ENCODE peak calls at places on chromosomes 1 and 21, in four cellular contexts. One of them, this sample, is unnamed.

GRCh38 chr1:112507896-112508241 is 896 bp upstream of the WNT2B start:
- DNase-seq in activated CD4-positive, alpha-beta T cell treated with anti-CD3 and anti-CD28 coated beads, Interleukin-2, amount 10 ng/mL, durations not matched to agents 7 days and 5 days: peak
- DNase-seq in left colon: no peak
- DNase-seq in G401: no peak
- DNase-seq in this sample: no peak

GRCh38 chr1:99149952-99150351 is 114.3 kb upstream of the PLPPR4 start:
- DNase-seq in activated CD4-positive, alpha-beta T cell treated with anti-CD3 and anti-CD28 coated beads, Interleukin-2, amount 10 ng/mL, durations not matched to agents 7 days and 5 days: no peak
- DNase-seq in G401: no peak
- DNase-seq in left colon: no peak
- DNase-seq in this sample: no peak

GRCh38 chr1:8660455-8660854 is 157.0 kb downstream of the RERE start:
- DNase-seq in left colon: no peak
- DNase-seq in activated CD4-positive, alpha-beta T cell treated with anti-CD3 and anti-CD28 coated beads, Interleukin-2, amount 10 ng/mL, durations not matched to agents 7 days and 5 days: no peak
- DNase-seq in G401: peak
- DNase-seq in this sample: peak

GRCh38 chr1:3727042-3727824 is 25.0 kb upstream of the CCDC27 start:
- DNase-seq in G401: no peak
- DNase-seq in left colon: no peak
- DNase-seq in activated CD4-positive, alpha-beta T cell treated with anti-CD3 and anti-CD28 coated beads, Interleukin-2, amount 10 ng/mL, durations not matched to agents 7 days and 5 days: peak
- DNase-seq in this sample: no peak

GRCh38 chr1:203216274-203217138 is 13.0 kb downstream of the CHIT1 start:
- DNase-seq in left colon: no peak
- DNase-seq in activated CD4-positive, alpha-beta T cell treated with anti-CD3 and anti-CD28 coated beads, Interleukin-2, amount 10 ng/mL, durations not matched to agents 7 days and 5 days: peak
- DNase-seq in G401: peak
- DNase-seq in this sample: peak

GRCh38 chr1:66729130-66729922 is 22.9 kb upstream of the DYNLT5 start:
- DNase-seq in left colon: no peak
- DNase-seq in G401: no peak
- DNase-seq in activated CD4-positive, alpha-beta T cell treated with anti-CD3 and anti-CD28 coated beads, Interleukin-2, amount 10 ng/mL, durations not matched to agents 7 days and 5 days: peak
- DNase-seq in this sample: peak

GRCh38 chr1:23931481-23931880 is 18.3 kb upstream of the CNR2 start:
- DNase-seq in left colon: no peak
- DNase-seq in G401: no peak
- DNase-seq in activated CD4-positive, alpha-beta T cell treated with anti-CD3 and anti-CD28 coated beads, Interleukin-2, amount 10 ng/mL, durations not matched to agents 7 days and 5 days: no peak
- DNase-seq in this sample: no peak

GRCh38 chr1:19452221-19452663 is 33.1 kb downstream of the CAPZB start:
- DNase-seq in left colon: no peak
- DNase-seq in activated CD4-positive, alpha-beta T cell treated with anti-CD3 and anti-CD28 coated beads, Interleukin-2, amount 10 ng/mL, durations not matched to agents 7 days and 5 days: no peak
- DNase-seq in G401: no peak
- DNase-seq in this sample: no peak

GRCh38 chr1:117388328-117388727 is 21.1 kb downstream of the MAN1A2 start:
- DNase-seq in G401: no peak
- DNase-seq in left colon: no peak
- DNase-seq in activated CD4-positive, alpha-beta T cell treated with anti-CD3 and anti-CD28 coated beads, Interleukin-2, amount 10 ng/mL, durations not matched to agents 7 days and 5 days: no peak
- DNase-seq in this sample: no peak

GRCh38 chr21:21174676-21175075 is 176.5 kb downstream of the NCAM2 start:
- DNase-seq in G401: no peak
- DNase-seq in activated CD4-positive, alpha-beta T cell treated with anti-CD3 and anti-CD28 coated beads, Interleukin-2, amount 10 ng/mL, durations not matched to agents 7 days and 5 days: no peak
- DNase-seq in left colon: no peak
- DNase-seq in this sample: no peak